ENCODE peak calls at places on chromosomes 12 and 14, in ten cellular contexts. T is NCI-H446, X is fibroblast of mammary gland, W is A172, N is thoracic aorta, J is H1, G is heart right ventricle, V is right cardiac atrium, K is HS-5, O is occipital lobe. D is an unnamed sample.

GRCh38 chr14:51963164-51963733 is 26.1 kb upstream of the RTRAF start:
- DNase-seq in X (no peak), V (no peak), J (no peak), G (no peak), O (no peak), K (no peak), W (no peak), N (no peak), T (no peak), D (no peak)

GRCh38 chr14:53619625-53620324 is 336.9 kb downstream of the BMP4 start:
- DNase-seq in V (no peak), W (no peak), X (peak; percentile 33), G (no peak), O (no peak), T (peak; percentile 54), N (no peak), J (no peak), K (no peak), D (no peak)

GRCh38 chr12:45433441-45433868 is 217.6 kb downstream of the ANO6 start:
- DNase-seq in T (no peak), O (no peak), V (no peak), N (no peak), W (no peak), K (no peak), J (peak; percentile 49), G (no peak), X (no peak), D (peak; percentile 47)

GRCh38 chr12:53806689-53807088 is 54.9 kb upstream of the CISTR start:
- DNase-seq in V (no peak), T (no peak), K (no peak), G (no peak), W (peak; percentile 49), O (no peak), J (no peak), X (peak; percentile 77), N (no peak), D (no peak)

GRCh38 chr12:6635856-6636521 is at the start of gene LPAR5:
- DNase-seq in X (peak; percentile 29), T (no peak), W (peak; percentile 79), J (no peak), K (no peak), N (no peak), G (no peak), V (peak; percentile 68), O (peak; percentile 7), D (peak; percentile 31)

GRCh38 chr14:75441731-75442130 is 13.9 kb downstream of the JDP2 start:
- DNase-seq in N (no peak), K (no peak), O (no peak), W (no peak), J (no peak), T (no peak), G (no peak), V (no peak), X (no peak), D (no peak)

GRCh38 chr14:55589171-55589570 is 9.2 kb downstream of the KTN1 start:
- DNase-seq in X (peak; percentile 41), J (no peak), W (no peak), T (peak; percentile 17), V (no peak), G (no peak), N (no peak), O (no peak), K (no peak), D (peak; percentile 9)

GRCh38 chr14:104113631-104114420 is 24.6 kb upstream of the KIF26A start:
- DNase-seq in N (no peak), O (no peak), V (peak; percentile 44), K (no peak), W (no peak), G (no peak), X (no peak), J (peak; percentile 45), T (no peak), D (no peak)

GRCh38 chr12:23816394-23816851 is 133.0 kb downstream of the SOX5 start:
- DNase-seq in X (no peak), W (no peak), N (no peak), V (no peak), T (no peak), G (no peak), K (no peak), J (peak; percentile 45), O (no peak), D (no peak)

GRCh38 chr12:114692558-114693531 is 8.9 kb upstream of the TBX3 start:
- DNase-seq in O (no peak), J (peak; percentile 69), X (no peak), N (no peak), W (no peak), V (no peak), K (no peak), T (no peak), G (no peak), D (no peak)

GRCh38 chr14:105197274-105197673 is 16.2 kb upstream of the NUDT14 start:
- DNase-seq in T (no peak), K (no peak), J (no peak), V (peak; percentile 81), W (no peak), G (peak; percentile 82), X (peak; percentile 39), O (no peak), N (no peak), D (no peak)

GRCh38 chr12:12282761-12283160 is 15.9 kb upstream of the LRP6 start:
- DNase-seq in O (no peak), N (no peak), K (no peak), W (peak; percentile 58), T (no peak), X (peak; percentile 38), J (no peak), V (no peak), G (no peak), D (peak; percentile 51)

GRCh38 chr12:122721057-122721545 is 4.5 kb upstream of the HCAR3 start:
- DNase-seq in W (no peak), N (no peak), J (no peak), T (no peak), O (no peak), G (no peak), K (no peak), V (no peak), X (no peak), D (no peak)

GRCh38 chr14:29898470-29898869 is 29.2 kb downstream of the PRKD1 start:
- DNase-seq in G (no peak), N (no peak), O (no peak), W (no peak), X (no peak), V (no peak), J (no peak), T (no peak), K (no peak), D (no peak)

GRCh38 chr12:120914794-120915193 is 10.6 kb upstream of the SPPL3 start:
- DNase-seq in O (no peak), V (no peak), J (no peak), T (no peak), W (no peak), G (no peak), X (no peak), K (no peak), N (no peak), D (no peak)

GRCh38 chr12:53052419-53053222 is 2.8 kb downstream of the TNS2 start:
- DNase-seq in O (peak; percentile 79), G (peak; percentile 94), W (peak; percentile 64), V (peak; percentile 98), N (peak; percentile 70), T (peak; percentile 40), K (no peak), J (no peak), X (peak; percentile 84), D (no peak)

GRCh38 chr12:92070864-92071445 is 74.7 kb downstream of the BTG1 start:
- DNase-seq in G (no peak), N (no peak), J (no peak), W (no peak), T (no peak), X (peak; percentile 86), K (no peak), O (no peak), V (no peak), D (no peak)

GRCh38 chr12:120696599-120696998 is 9.7 kb downstream of the MLEC start:
- DNase-seq in J (no peak), V (no peak), O (no peak), G (no peak), W (no peak), N (no peak), X (no peak), T (no peak), K (no peak), D (no peak)

GRCh38 chr12:110726018-110726417 is 16.7 kb downstream of the PPP1CC start:
- DNase-seq in J (no peak), K (no peak), O (no peak), W (no peak), T (no peak), N (no peak), G (no peak), X (no peak), V (no peak), D (no peak)

GRCh38 chr12:79375050-79375449 is 315.7 kb downstream of the PAWR start:
- DNase-seq in K (no peak), G (no peak), V (no peak), W (no peak), N (no peak), X (no peak), J (no peak), O (no peak), T (no peak), D (no peak)

D was measured in RCC 7860.